ENCODE peak calls at places on chromosomes 7 and 10, in seven cellular contexts. A is psoas muscle; B is dorsolateral prefrontal cortex; I is CD8-positive, alpha-beta memory T cell; J is neuronal stem cell; L is WERI-Rb-1; R is suprapubic skin. H is an unnamed sample. For H3K27me3, the result is how much of the 10 kb centered on the place peaks cover.

GRCh38 chr7:108824840-108825540 is 255.3 kb downstream of the DNAJB9 start:
- DNase-seq in I (no peak), B (no peak), L (no peak), R (no peak), A (peak), J (no peak), H (no peak)

GRCh38 chr7:11437987-11438386 is 394.0 kb downstream of the THSD7A start:
- DNase-seq in R (no peak), J (no peak), L (no peak), A (no peak), B (no peak), I (no peak), H (no peak)

GRCh38 chr10:71323407-71323806 is 4.3 kb downstream of the SLC29A3 start:
- DNase-seq in I (no peak), B (no peak), A (no peak), R (no peak), J (no peak), L (peak), H (no peak)

GRCh38 chr10:19785366-19785765 is 30.9 kb upstream of the PLXDC2 start:
- DNase-seq in J (no peak), L (no peak), I (no peak), B (no peak), A (no peak), R (no peak), H (no peak)

GRCh38 chr7:16260236-16260728 is 161.1 kb downstream of the CRPPA start:
- DNase-seq in R (no peak), B (no peak), I (no peak), L (no peak), J (no peak), A (no peak), H (no peak)

GRCh38 chr7:5396542-5396941 is 27.1 kb downstream of the TNRC18 start:
- DNase-seq in A (no peak), B (no peak), R (no peak), L (no peak), J (no peak), I (peak), H (no peak)

GRCh38 chr7:44646921-44647636 is 40.7 kb downstream of the OGDH start:
- DNase-seq in L (no peak), I (no peak), B (no peak), J (no peak), A (no peak), R (no peak), H (no peak)

GRCh38 chr10:3122486-3123205 is 49.9 kb downstream of the PITRM1 start:
- DNase-seq in B (no peak), A (no peak), J (no peak), R (no peak), I (no peak), L (no peak), H (no peak)

GRCh38 chr10:33799281-33799943 is 464.9 kb upstream of the NRP1 start:
- DNase-seq in A (no peak), L (no peak), I (no peak), B (no peak), J (no peak), R (no peak), H (no peak)

GRCh38 chr7:3267928-3268690 is 32.9 kb upstream of the SDK1 start:
- DNase-seq in B (no peak), J (no peak), I (no peak), L (peak), A (no peak), R (no peak), H (no peak)

GRCh38 chr10:45229823-45230222 is 85.6 kb downstream of the OR13A1 start:
- DNase-seq in L (no peak), R (no peak), A (no peak), I (no peak), B (no peak), J (no peak), H (no peak)

GRCh38 chr7:101251871-101252659 is 7.2 kb upstream of the FIS1 start:
- DNase-seq in R (peak), J (peak), B (peak), L (peak), I (peak), A (peak), H (peak)

GRCh38 chr7:96823274-96823673 is 113.6 kb upstream of the SEM1 start:
- DNase-seq in I (no peak), B (no peak), R (no peak), A (no peak), J (no peak), L (no peak), H (no peak)

GRCh38 chr7:21542891-21543527 is at the start of gene DNAH11:
- DNase-seq in J (peak), I (no peak), B (no peak), L (peak), A (peak), R (no peak), H (peak)

GRCh38 chr7:35487841-35488240 is 207.1 kb downstream of the HERPUD2 start:
- DNase-seq in L (no peak), I (no peak), J (no peak), R (no peak), A (no peak), B (no peak), H (no peak)

GRCh38 chr7:103075337-103075918 is 488 bp downstream of the ARMC10 start:
- DNase-seq in A (peak), B (peak), J (peak), R (peak), L (peak), I (peak), H (peak)

GRCh38 chr7:33325754-33326484 is 196.6 kb downstream of the BBS9 start:
- DNase-seq in R (no peak), I (no peak), J (no peak), A (no peak), B (no peak), L (no peak), H (no peak)

GRCh38 chr10:30256084-30256483 is 93.0 kb downstream of the MTPAP start:
- DNase-seq in I (no peak), J (no peak), L (no peak), A (no peak), B (no peak), R (no peak), H (no peak)

GRCh38 chr10:69578508-69578991 is 5.3 kb upstream of the NEUROG3 start:
- DNase-seq in I (no peak), L (no peak), A (no peak), B (no peak), R (no peak), J (no peak), H (no peak)

GRCh38 chr10:80472234-80473095 is 18.4 kb downstream of the TSPAN14 start:
- DNase-seq in R (no peak), L (no peak), I (no peak), J (no peak), A (no peak), B (no peak), H (no peak)

GRCh38 chr10:130395248-130395936 is 259.2 kb downstream of the GLRX3 start:
- DNase-seq in B (no peak), I (no peak), A (no peak), R (no peak), L (no peak), J (no peak), H (no peak)

GRCh38 chr7:41873781-41874180 is 170.9 kb upstream of the INHBA start:
- DNase-seq in R (no peak), A (no peak), L (no peak), J (no peak), B (no peak), I (no peak), H (no peak)

GRCh38 chr7:27424231-27424630 is 181.6 kb downstream of the EVX1 start:
- DNase-seq in B (no peak), A (no peak), I (no peak), L (no peak), R (no peak), J (no peak), H (no peak)

GRCh38 chr7:55641811-55642210 is 69.5 kb upstream of the VOPP1 start:
- DNase-seq in B (no peak), I (no peak), R (no peak), J (no peak), L (no peak), A (no peak), H (no peak)

GRCh38 chr10:58052772-58053171 is 214.9 kb downstream of the IPMK start:
- DNase-seq in R (no peak), B (no peak), I (no peak), L (no peak), J (no peak), A (no peak), H (no peak)

GRCh38 chr10:33939892-33940291 is 605.4 kb upstream of the NRP1 start:
- DNase-seq in L (no peak), I (no peak), R (no peak), J (no peak), A (no peak), B (no peak), H (no peak)

GRCh38 chr7:113085781-113086390 is 741 bp downstream of the GPR85 start:
- DNase-seq in J (no peak), L (no peak), A (no peak), B (no peak), I (no peak), R (no peak), H (no peak)

GRCh38 chr7:67414858-67415257 is 418.2 kb downstream of the TYW1 start:
- DNase-seq in J (no peak), B (no peak), I (no peak), R (no peak), L (no peak), A (no peak), H (no peak)

GRCh38 chr7:138701312-138701923 is at the start of gene SVOPL:
- DNase-seq in R (no peak), A (no peak), I (no peak), J (no peak), L (peak), B (no peak), H (no peak)

GRCh38 chr7:94696981-94697670 is 41.2 kb upstream of the SGCE start:
- DNase-seq in L (no peak), R (no peak), I (no peak), J (no peak), B (no peak), A (no peak), H (no peak)

GRCh38 chr7:46356365-46356764 is 435.3 kb upstream of the IGFBP3 start:
- DNase-seq in R (no peak), B (no peak), I (no peak), J (no peak), L (no peak), A (no peak), H (no peak)

GRCh38 chr7:82443801-82444219 is 233 bp upstream of the CACNA2D1 start:
- DNase-seq in I (no peak), A (peak), B (peak), L (peak), J (peak), R (peak), H (peak)

GRCh38 chr7:90473819-90474218 is 4.4 kb downstream of the PTTG1IP2 start:
- DNase-seq in B (no peak), J (no peak), A (no peak), I (no peak), R (no peak), L (no peak), H (no peak)

GRCh38 chr10:24720096-24720495 is 3.6 kb downstream of the ARHGAP21 start:
- DNase-seq in L (no peak), J (no peak), B (no peak), A (no peak), R (no peak), I (no peak), H (no peak)

GRCh38 chr10:125707852-125708468 is 11.5 kb upstream of the EDRF1 start:
- DNase-seq in B (no peak), I (no peak), A (no peak), R (no peak), J (no peak), L (no peak), H (no peak)

GRCh38 chr7:122300607-122301079 is 3.9 kb downstream of the FEZF1 start:
- DNase-seq in J (no peak), I (no peak), L (no peak), A (no peak), R (no peak), B (no peak), H (no peak)

GRCh38 chr7:122298618-122299017 is 5.9 kb downstream of the FEZF1 start:
- DNase-seq in B (no peak), A (no peak), L (no peak), R (no peak), J (no peak), I (no peak), H (no peak)

GRCh38 chr7:122301291-122301690 is 3.3 kb downstream of the FEZF1 start:
- DNase-seq in L (no peak), R (no peak), J (no peak), I (no peak), A (no peak), B (no peak), H (no peak)

GRCh38 chr7:122299624-122299934 is 5.0 kb downstream of the FEZF1 start:
- DNase-seq in L (no peak), I (no peak), A (no peak), J (no peak), R (no peak), B (no peak), H (no peak)

DNA sequence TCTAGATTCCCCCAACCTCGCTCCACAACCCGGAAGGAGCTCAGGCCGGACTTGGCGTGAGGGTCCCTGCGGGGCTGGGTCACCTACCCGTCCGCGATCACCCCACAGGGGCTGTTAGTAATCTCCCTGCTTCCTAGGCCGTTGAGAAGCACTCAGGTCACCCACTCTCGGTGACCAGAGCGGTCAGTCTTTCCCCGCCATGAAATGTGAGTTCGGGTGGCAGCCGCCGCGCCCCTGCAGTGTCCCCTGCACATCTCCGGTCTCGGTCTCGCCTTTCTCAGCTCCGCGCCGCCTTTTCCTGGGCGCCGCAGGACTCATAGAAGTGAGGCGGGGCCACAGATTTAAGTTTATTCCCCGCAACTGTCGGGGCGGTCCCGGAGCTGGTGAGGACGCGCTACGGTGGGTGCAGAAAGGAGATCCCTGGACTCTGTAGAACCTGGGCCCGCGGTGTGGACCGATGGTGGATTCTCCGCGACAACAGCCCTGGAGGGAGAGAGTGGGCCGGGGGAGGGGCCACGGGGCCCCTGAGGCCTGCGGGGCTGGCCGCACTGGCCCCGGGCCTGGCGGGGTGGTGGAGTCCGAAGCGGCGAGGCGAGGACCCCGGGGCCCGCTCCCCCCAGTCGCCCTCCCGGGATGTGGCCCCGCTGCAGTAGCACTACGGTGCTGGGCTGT is 4.5 kb downstream of the FEZF1 start:
- DNase-seq in R (no peak), L (no peak), J (peak), B (no peak), A (no peak), I (no peak), H (no peak)
- H3K27me3 ChIP-seq in R (half or more), L (half or more), J (half or more), B (half or more), A (half or more), I (under half), H (half or more)

DNA sequence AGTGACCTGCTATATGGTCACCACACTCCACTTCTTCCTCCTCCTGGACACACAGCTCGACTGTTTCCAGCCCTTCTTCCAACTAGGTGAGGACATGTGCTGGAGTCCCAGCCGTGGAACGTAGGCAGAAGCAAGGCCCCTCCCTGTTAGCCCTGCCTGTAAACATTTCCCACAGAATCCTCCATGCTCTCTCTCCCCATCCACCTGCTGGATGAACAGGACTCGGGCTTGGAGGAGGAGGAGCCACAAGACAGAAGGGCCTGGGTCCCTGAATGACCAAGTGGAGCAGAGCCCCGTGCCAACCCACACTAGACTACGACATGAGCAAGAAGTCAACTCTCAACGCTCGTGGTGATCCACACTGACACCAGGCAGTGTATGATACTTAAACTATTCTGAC is 9.9 kb downstream of the CNPY1 start:
- DNase-seq in I (no peak), L (no peak), B (no peak), J (no peak), A (no peak), R (no peak), H (no peak)
- H3K27me3 ChIP-seq in I (under half), L (under half), B (under half), J (under half), A (half or more), R (half or more), H (half or more)

DNA sequence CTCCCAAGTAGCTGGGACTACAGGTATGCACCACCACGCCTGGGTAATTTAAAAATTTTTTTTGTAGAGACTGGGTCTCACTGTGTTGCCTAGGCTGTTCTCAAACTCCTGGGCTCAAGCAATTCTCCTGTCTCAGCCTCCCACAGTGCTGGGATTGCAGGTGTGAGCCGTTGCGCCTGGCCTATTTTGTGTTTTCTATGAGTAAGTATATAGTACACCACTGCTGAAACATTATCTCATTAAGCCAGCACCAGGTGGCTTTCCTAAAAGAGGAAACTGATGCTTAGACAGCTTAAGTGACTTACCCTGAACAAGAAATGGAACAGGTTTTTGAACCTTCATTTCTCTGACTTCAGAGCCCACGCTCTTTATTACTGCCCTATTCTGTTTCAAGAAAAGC is 7.8 kb upstream of the PTPN12 start:
- DNase-seq in J (no peak), B (no peak), I (no peak), A (no peak), R (no peak), L (no peak), H (no peak)
- H3K27me3 ChIP-seq in J (under half), B (under half), I (under half), A (under half), R (under half), L (under half), H (under half)

DNA sequence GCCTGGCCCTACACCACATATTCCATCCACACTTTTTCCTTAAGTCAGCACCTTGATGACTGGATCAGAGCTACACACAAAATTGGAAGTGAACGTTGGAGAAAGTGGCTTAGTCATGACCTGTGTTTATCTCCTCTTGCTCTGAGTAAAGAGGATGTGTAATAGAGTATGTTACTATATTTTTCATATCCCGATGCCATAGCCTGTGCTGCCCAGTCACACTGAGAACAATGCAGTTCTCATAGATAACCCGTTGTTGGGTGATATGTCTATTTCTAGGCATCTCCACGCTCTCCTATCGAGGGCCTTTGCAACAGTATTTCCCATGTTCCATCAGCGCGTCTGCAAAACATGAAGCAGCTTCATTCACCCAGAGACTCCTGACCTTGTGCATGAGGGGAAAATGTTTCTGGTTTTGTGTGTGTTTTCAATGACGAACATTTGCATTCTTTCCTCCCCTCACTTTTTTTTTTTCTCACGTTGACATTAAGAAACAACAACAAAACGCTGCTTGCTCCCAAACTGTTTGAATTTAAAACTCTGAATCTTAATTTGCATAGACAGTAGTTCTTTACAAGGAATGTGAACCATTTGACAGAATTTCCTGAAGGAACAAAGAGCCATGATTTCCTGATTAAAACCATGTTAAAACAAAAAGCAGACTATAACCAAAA is 43.4 kb downstream of the GRK5 start:
- DNase-seq in I (no peak), A (no peak), R (no peak), J (no peak), B (no peak), L (no peak), H (no peak)
- H3K27me3 ChIP-seq in I (under half), A (under half), R (under half), J (under half), B (under half), L (under half), H (under half)

GRCh38 chr10:109247819-109248218 is 675.5 kb downstream of the XPNPEP1 start:
- DNase-seq in A (no peak), J (no peak), R (no peak), L (no peak), B (no peak), I (no peak), H (no peak)

GRCh38 chr10:109250144-109250543 is 673.2 kb downstream of the XPNPEP1 start:
- DNase-seq in A (no peak), I (no peak), J (no peak), R (no peak), B (no peak), L (no peak), H (no peak)

GRCh38 chr10:109259293-109259692 is 664.0 kb downstream of the XPNPEP1 start:
- DNase-seq in J (no peak), A (no peak), I (no peak), R (no peak), B (no peak), L (no peak), H (no peak)

GRCh38 chr10:109253306-109253705 is 670.0 kb downstream of the XPNPEP1 start:
- DNase-seq in A (no peak), J (no peak), R (no peak), B (no peak), L (no peak), I (no peak), H (no peak)
- H3K27me3 ChIP-seq in A (under half), J (under half), R (under half), B (under half), L (under half), I (under half), H (under half)

GRCh38 chr7:151179946-151180345 is 7.1 kb downstream of the ASB10 start:
- DNase-seq in L (no peak), R (no peak), B (no peak), A (peak), J (no peak), I (no peak), H (no peak)
- H3K27me3 ChIP-seq in L (under half), R (under half), B (under half), A (under half), J (half or more), I (under half), H (under half)

DNA sequence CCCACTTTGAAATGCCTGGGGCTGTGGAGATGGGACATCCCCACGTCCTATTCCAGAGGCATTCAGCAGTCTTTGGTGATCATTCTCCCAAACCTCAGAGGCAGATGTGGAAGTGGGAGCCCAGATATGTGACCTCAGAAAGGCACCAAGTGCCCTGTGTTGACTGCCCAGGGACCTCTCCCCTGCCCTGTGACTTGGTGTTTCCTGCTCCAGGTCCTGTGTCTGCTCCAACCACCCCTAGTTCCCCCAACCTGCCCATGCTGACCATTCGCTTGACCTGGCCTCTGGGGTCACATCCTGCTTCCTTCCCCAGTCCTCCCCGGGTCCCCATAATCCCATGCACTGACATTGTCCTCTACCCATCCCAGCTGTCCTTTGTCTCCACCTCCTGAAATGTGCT is 7.6 kb downstream of the CYP26A1 start:
- DNase-seq in I (no peak), B (no peak), R (no peak), A (no peak), J (no peak), L (no peak), H (no peak)
- H3K27me3 ChIP-seq in I (under half), B (under half), R (under half), A (under half), J (under half), L (under half), H (half or more)

H was measured in left ventricle myocardium inferior.